ENCODE peak calls at places on chromosome 3, in eight cellular contexts. U is prostate gland; X is thoracic aorta; B is aorta; P is A549; F is tibial nerve; R is right cardiac atrium; M is CD8-positive, alpha-beta memory T cell. L is an unnamed sample.

GRCh38 chr3:145017959-145018358 is 1046.3 kb downstream of the DIPK2A start:
- DNase-seq in U (no peak), X (no peak), B (no peak), P (no peak), F (no peak), R (no peak), M (no peak), L (no peak)

GRCh38 chr3:188431553-188431952 is 277.6 kb downstream of the LPP start:
- DNase-seq in U (no peak), X (no peak), B (no peak), P (peak; percentile 65), F (no peak), R (no peak), M (no peak), L (no peak)

GRCh38 chr3:129308636-129309035 is 30.0 kb downstream of the HMCES start:
- DNase-seq in U (no peak), X (no peak), B (no peak), P (no peak), F (no peak), R (no peak), M (no peak), L (no peak)

GRCh38 chr3:125150525-125151436 is 61.8 kb downstream of the SLC12A8 start:
- DNase-seq in U (no peak), X (no peak), B (no peak), P (peak; percentile 71), F (no peak), R (no peak), M (peak; percentile 17), L (peak; percentile 72)

GRCh38 chr3:25588441-25589103 is 76.1 kb downstream of the TOP2B start:
- DNase-seq in U (no peak), X (no peak), B (no peak), P (no peak), F (no peak), R (no peak), M (no peak), L (no peak)

GRCh38 chr3:60504827-60505457 is 746.3 kb downstream of the FHIT start:
- DNase-seq in U (no peak), X (no peak), B (no peak), P (no peak), F (no peak), R (no peak), M (no peak), L (no peak)

GRCh38 chr3:111571272-111571671 is 23.9 kb downstream of the ZBED2 start:
- DNase-seq in U (no peak), X (no peak), B (no peak), P (no peak), F (no peak), R (no peak), M (no peak), L (no peak)

GRCh38 chr3:194404365-194405140 is 5.5 kb upstream of the GP5 start:
- DNase-seq in U (peak; percentile 61), X (no peak), B (no peak), P (peak; percentile 56), F (no peak), R (no peak), M (peak; percentile 21), L (peak; percentile 56)

GRCh38 chr3:152486364-152486763 is 217.6 kb downstream of the MBNL1 start:
- DNase-seq in U (no peak), X (no peak), B (no peak), P (no peak), F (no peak), R (no peak), M (no peak), L (no peak)

GRCh38 chr3:168801792-168802191 is 706.1 kb upstream of the GOLIM4 start:
- DNase-seq in U (no peak), X (no peak), B (no peak), P (no peak), F (no peak), R (no peak), M (no peak), L (no peak)

GRCh38 chr3:8357859-8358258 is 143.8 kb upstream of the LMCD1 start:
- DNase-seq in U (no peak), X (no peak), B (no peak), P (no peak), F (no peak), R (no peak), M (no peak), L (no peak)
- H3K9me3 ChIP-seq in U (no peaks in the 10 kb centered on the region), X (no peaks in the 10 kb centered on the region), B (no peaks in the 10 kb centered on the region), P (no peaks in the 10 kb centered on the region), F (no peaks in the 10 kb centered on the region), R (no peaks in the 10 kb centered on the region), M (no peaks in the 10 kb centered on the region), L (no peaks in the 10 kb centered on the region)

DNA sequence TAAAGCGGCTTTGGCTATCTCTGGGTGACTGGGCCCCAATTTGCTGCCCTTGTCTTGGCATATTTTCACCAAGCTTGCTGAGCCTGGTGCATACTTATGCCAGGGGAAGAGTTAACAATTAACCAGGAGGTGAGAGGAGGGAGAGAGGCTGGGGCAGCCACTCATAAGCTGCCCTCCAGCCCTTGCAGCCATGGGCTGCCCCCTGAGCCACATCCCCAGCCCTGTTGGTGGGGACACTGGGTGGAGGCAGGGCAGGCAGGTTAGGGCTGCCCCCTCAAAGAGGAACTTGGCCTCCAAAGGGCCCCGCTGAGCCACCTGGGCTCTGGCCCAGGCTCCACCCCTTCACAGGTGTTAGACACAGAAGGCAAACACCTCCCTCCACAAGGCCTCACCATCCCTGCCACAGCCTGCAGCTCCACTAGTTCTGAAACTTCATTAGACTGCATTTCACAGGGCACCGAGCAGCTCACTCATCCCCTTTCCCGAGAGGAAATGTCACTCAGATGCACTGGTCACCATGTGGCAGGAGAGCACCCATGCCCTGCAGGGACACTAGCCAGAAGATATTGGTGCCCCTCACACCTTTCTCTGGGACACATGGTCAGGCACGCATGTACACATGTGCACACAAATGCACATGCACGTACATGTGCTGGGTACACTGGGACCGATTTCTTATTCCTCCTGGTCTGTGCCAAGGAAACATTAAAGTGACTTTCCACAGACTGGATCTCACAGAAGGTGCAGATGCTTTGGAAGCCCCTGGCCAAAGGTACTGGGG is 20.2 kb downstream of the AMOTL2 start:
- DNase-seq in U (no peak), X (no peak), B (peak; percentile 63), P (no peak), F (no peak), R (peak; percentile 53), M (no peak), L (no peak)
- H3K27ac ChIP-seq in U (peak overlapping the region; percentile 11), X (peak overlapping the region; percentile 24), B (peak overlapping the region; percentile 6), P (peak overlapping the region; percentile 100), F (no peak overlapping the region), R (peak overlapping the region; percentile 58), M (no peak overlapping the region), L (no peak overlapping the region)

GRCh38 chr3:542030-542429 is 345.5 kb downstream of the CHL1 start:
- DNase-seq in U (no peak), X (no peak), B (no peak), P (no peak), F (no peak), R (no peak), M (no peak), L (no peak)
- H3K9me3 ChIP-seq in U (no peaks in the 10 kb centered on the region), X (no peaks in the 10 kb centered on the region), B (no peaks in the 10 kb centered on the region), P (no peaks in the 10 kb centered on the region), F (no peaks in the 10 kb centered on the region), R (no peaks in the 10 kb centered on the region), M (no peaks in the 10 kb centered on the region), L (no peaks in the 10 kb centered on the region)

GRCh38 chr3:123488641-123489347 is 39.9 kb upstream of the ADCY5 start:
- DNase-seq in U (no peak), X (no peak), B (no peak), P (no peak), F (no peak), R (no peak), M (no peak), L (no peak)
- H3K27ac ChIP-seq in U (no peak overlapping the region), X (peak overlapping the region; percentile 84), B (peak overlapping the region; percentile 86), P (no peak overlapping the region), F (no peak overlapping the region), R (peak overlapping the region; percentile 66), M (no peak overlapping the region), L (no peak overlapping the region)

DNA sequence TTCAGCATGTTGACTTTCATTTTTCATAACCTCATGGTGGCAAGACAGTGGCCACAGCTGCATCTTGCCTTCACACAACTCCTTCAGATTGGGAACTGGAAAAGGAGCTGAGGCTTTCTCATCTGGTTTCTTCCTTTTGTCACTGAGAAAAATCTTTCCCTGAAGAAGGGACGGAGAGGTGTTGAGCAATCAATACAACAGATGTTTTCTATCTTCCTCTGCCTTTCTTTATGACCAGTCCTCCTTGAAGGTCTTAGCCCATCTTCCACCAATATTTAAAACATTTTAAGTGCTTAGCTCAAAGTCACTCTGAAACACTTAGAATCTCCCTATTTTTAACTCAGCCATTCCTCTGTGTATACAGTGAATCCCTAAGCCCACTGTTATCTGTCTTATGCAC is 11.9 kb downstream of the ZNF660 start:
- DNase-seq in U (no peak), X (no peak), B (no peak), P (no peak), F (no peak), R (no peak), M (no peak), L (no peak)
- H3K9me3 ChIP-seq in U (no peaks in the 10 kb centered on the region), X (peaks cover 62% of the 10 kb centered on the region), B (peaks cover 14% of the 10 kb centered on the region), P (peaks cover 8% of the 10 kb centered on the region), F (no peaks in the 10 kb centered on the region), R (peaks cover 3% of the 10 kb centered on the region), M (peaks cover 12% of the 10 kb centered on the region), L (no peaks in the 10 kb centered on the region)

GRCh38 chr3:66037986-66038369 is 740 bp downstream of the MAGI1 start:
- DNase-seq in U (no peak), X (no peak), B (peak; percentile 77), P (no peak), F (no peak), R (peak; percentile 72), M (no peak), L (peak; percentile 26)
- H3K27ac ChIP-seq in U (peak overlapping the region; percentile 88), X (peak overlapping the region; percentile 96), B (peak overlapping the region; percentile 92), P (peak overlapping the region; percentile 93), F (peak overlapping the region; percentile 15), R (peak overlapping the region; percentile 92), M (no peak overlapping the region), L (peak overlapping the region; percentile 90)

DNA sequence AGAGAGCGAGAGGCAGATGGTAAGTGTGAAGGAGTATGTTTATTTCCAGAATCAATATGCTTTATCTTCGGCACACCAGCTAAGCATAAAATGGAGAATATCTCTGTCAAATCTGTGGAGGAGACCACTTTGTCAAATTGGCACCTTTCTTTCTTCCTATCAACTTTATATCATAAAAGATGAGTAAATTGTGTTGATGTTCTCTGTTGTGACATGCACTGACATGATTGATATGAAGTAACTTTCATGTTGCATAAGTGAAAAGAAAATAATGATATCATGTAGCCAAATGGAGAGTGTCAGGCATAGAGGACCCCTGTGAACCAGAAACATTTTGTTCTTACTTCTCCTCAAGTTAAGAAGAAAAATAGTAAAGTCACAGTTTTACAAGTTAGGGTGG is 753.8 kb downstream of the ZNF385D start:
- DNase-seq in U (no peak), X (no peak), B (no peak), P (no peak), F (no peak), R (no peak), M (no peak), L (no peak)
- H3K9me3 ChIP-seq in U (no peaks in the 10 kb centered on the region), X (no peaks in the 10 kb centered on the region), B (no peaks in the 10 kb centered on the region), P (no peaks in the 10 kb centered on the region), F (no peaks in the 10 kb centered on the region), R (no peaks in the 10 kb centered on the region), M (no peaks in the 10 kb centered on the region), L (no peaks in the 10 kb centered on the region)

GRCh38 chr3:100136921-100137320 is 22.6 kb upstream of the FILIP1L start:
- DNase-seq in U (no peak), X (no peak), B (no peak), P (no peak), F (no peak), R (peak; percentile 35), M (no peak), L (peak; percentile 24)
- H3K27ac ChIP-seq in U (no peak overlapping the region), X (peak overlapping the region; percentile 62), B (peak overlapping the region; percentile 94), P (no peak overlapping the region), F (no peak overlapping the region), R (peak overlapping the region; percentile 51), M (no peak overlapping the region), L (no peak overlapping the region)

L was measured in testis.